ENCODE peak calls at places on chromosomes 16 and 17, in nine cellular contexts. One of them, this sample, is unnamed. For H3K4me1, the result is how much of the 10 kb centered on the place peaks cover.

GRCh38 chr17:80866050-80866793 is 125.4 kb upstream of the CHMP6 start:
- DNase-seq in IMR-90: peak
- DNase-seq in heart left ventricle: peak
- DNase-seq in A549: peak
- DNase-seq in heart right ventricle: peak
- DNase-seq in esophagus squamous epithelium: no peak
- DNase-seq in body of pancreas: peak
- DNase-seq in PC-3: peak
- DNase-seq in CD8-positive, alpha-beta T cell: peak
- DNase-seq in this sample: peak

GRCh38 chr17:40175928-40176327 is 1.3 kb upstream of the RAPGEFL1 start:
- DNase-seq in heart left ventricle: no peak
- DNase-seq in PC-3: no peak
- DNase-seq in body of pancreas: no peak
- DNase-seq in CD8-positive, alpha-beta T cell: no peak
- DNase-seq in esophagus squamous epithelium: no peak
- DNase-seq in heart right ventricle: no peak
- DNase-seq in IMR-90: no peak
- DNase-seq in A549: no peak
- DNase-seq in this sample: no peak

GRCh38 chr17:76353004-76353598 is 615 bp downstream of the PRPSAP1 start:
- DNase-seq in heart left ventricle: peak
- DNase-seq in esophagus squamous epithelium: no peak
- DNase-seq in CD8-positive, alpha-beta T cell: peak
- DNase-seq in heart right ventricle: peak
- DNase-seq in A549: peak
- DNase-seq in IMR-90: no peak
- DNase-seq in body of pancreas: peak
- DNase-seq in PC-3: no peak
- DNase-seq in this sample: peak

GRCh38 chr17:37527249-37527851 is 37.7 kb downstream of the DUSP14 start:
- DNase-seq in A549: peak
- DNase-seq in IMR-90: peak
- DNase-seq in body of pancreas: no peak
- DNase-seq in esophagus squamous epithelium: no peak
- DNase-seq in heart right ventricle: no peak
- DNase-seq in heart left ventricle: no peak
- DNase-seq in CD8-positive, alpha-beta T cell: peak
- DNase-seq in PC-3: peak
- DNase-seq in this sample: peak

GRCh38 chr17:27565874-27566672 is 64.9 kb upstream of the LGALS9 start:
- DNase-seq in PC-3: no peak
- DNase-seq in CD8-positive, alpha-beta T cell: no peak
- DNase-seq in esophagus squamous epithelium: no peak
- DNase-seq in body of pancreas: no peak
- DNase-seq in heart left ventricle: no peak
- DNase-seq in heart right ventricle: no peak
- DNase-seq in A549: no peak
- DNase-seq in IMR-90: peak
- DNase-seq in this sample: no peak

GRCh38 chr17:74892013-74892841 is 1.2 kb downstream of the FADS6 start:
- DNase-seq in heart right ventricle: no peak
- DNase-seq in body of pancreas: peak
- DNase-seq in heart left ventricle: no peak
- DNase-seq in PC-3: no peak
- DNase-seq in CD8-positive, alpha-beta T cell: no peak
- DNase-seq in A549: no peak
- DNase-seq in IMR-90: no peak
- DNase-seq in esophagus squamous epithelium: no peak
- DNase-seq in this sample: no peak

GRCh38 chr17:68020451-68020779 is 15.1 kb upstream of the KPNA2 start:
- DNase-seq in PC-3: no peak
- DNase-seq in heart right ventricle: no peak
- DNase-seq in body of pancreas: no peak
- DNase-seq in esophagus squamous epithelium: no peak
- DNase-seq in A549: no peak
- DNase-seq in CD8-positive, alpha-beta T cell: no peak
- DNase-seq in heart left ventricle: no peak
- DNase-seq in IMR-90: no peak
- DNase-seq in this sample: no peak

GRCh38 chr17:38733315-38734234 is 3.4 kb downstream of the CISD3 start:
- DNase-seq in CD8-positive, alpha-beta T cell: peak
- DNase-seq in A549: peak
- DNase-seq in heart left ventricle: no peak
- DNase-seq in IMR-90: no peak
- DNase-seq in body of pancreas: peak
- DNase-seq in heart right ventricle: no peak
- DNase-seq in PC-3: peak
- DNase-seq in esophagus squamous epithelium: no peak
- DNase-seq in this sample: no peak

GRCh38 chr17:49548051-49548505 is 27.6 kb upstream of the NXPH3 start:
- DNase-seq in esophagus squamous epithelium: no peak
- DNase-seq in body of pancreas: no peak
- DNase-seq in A549: no peak
- DNase-seq in CD8-positive, alpha-beta T cell: no peak
- DNase-seq in PC-3: no peak
- DNase-seq in heart left ventricle: peak
- DNase-seq in heart right ventricle: peak
- DNase-seq in IMR-90: no peak
- DNase-seq in this sample: no peak

GRCh38 chr17:67139784-67140665 is 95.7 kb downstream of the CACNG1 start:
- DNase-seq in esophagus squamous epithelium: no peak
- DNase-seq in A549: no peak
- DNase-seq in body of pancreas: peak
- DNase-seq in CD8-positive, alpha-beta T cell: no peak
- DNase-seq in IMR-90: peak
- DNase-seq in heart right ventricle: no peak
- DNase-seq in PC-3: peak
- DNase-seq in heart left ventricle: no peak
- DNase-seq in this sample: no peak

GRCh38 chr16:75065149-75065807 is 51.3 kb downstream of the LDHD start:
- DNase-seq in esophagus squamous epithelium: no peak
- DNase-seq in heart right ventricle: no peak
- DNase-seq in A549: no peak
- DNase-seq in CD8-positive, alpha-beta T cell: peak
- DNase-seq in IMR-90: no peak
- DNase-seq in PC-3: peak
- DNase-seq in heart left ventricle: no peak
- DNase-seq in body of pancreas: no peak
- DNase-seq in this sample: peak

GRCh38 chr16:22296225-22297113 is 740 bp upstream of the POLR3E start:
- DNase-seq in heart left ventricle: no peak
- DNase-seq in A549: no peak
- DNase-seq in body of pancreas: peak
- DNase-seq in heart right ventricle: no peak
- DNase-seq in PC-3: no peak
- DNase-seq in IMR-90: no peak
- DNase-seq in CD8-positive, alpha-beta T cell: no peak
- DNase-seq in esophagus squamous epithelium: no peak
- DNase-seq in this sample: no peak

GRCh38 chr16:71214771-71215381 is 15.6 kb downstream of the HYDIN start:
- DNase-seq in esophagus squamous epithelium: no peak
- DNase-seq in PC-3: peak
- DNase-seq in IMR-90: no peak
- DNase-seq in heart right ventricle: no peak
- DNase-seq in heart left ventricle: no peak
- DNase-seq in A549: no peak
- DNase-seq in CD8-positive, alpha-beta T cell: no peak
- DNase-seq in body of pancreas: no peak
- DNase-seq in this sample: no peak

GRCh38 chr17:1714980-1715802 is 5.0 kb upstream of the TLCD2 start:
- DNase-seq in CD8-positive, alpha-beta T cell: peak
- DNase-seq in body of pancreas: peak
- DNase-seq in A549: peak
- DNase-seq in heart right ventricle: peak
- DNase-seq in PC-3: peak
- DNase-seq in heart left ventricle: peak
- DNase-seq in esophagus squamous epithelium: no peak
- DNase-seq in IMR-90: peak
- DNase-seq in this sample: peak

GRCh38 chr16:50821586-50821985 is 79.7 kb downstream of the CYLD start:
- DNase-seq in heart left ventricle: no peak
- DNase-seq in heart right ventricle: no peak
- DNase-seq in A549: no peak
- DNase-seq in PC-3: peak
- DNase-seq in esophagus squamous epithelium: no peak
- DNase-seq in CD8-positive, alpha-beta T cell: no peak
- DNase-seq in IMR-90: peak
- DNase-seq in body of pancreas: no peak
- DNase-seq in this sample: no peak

GRCh38 chr17:30554839-30555751 is 77.9 kb downstream of the GOSR1 start:
- DNase-seq in IMR-90: peak
- DNase-seq in esophagus squamous epithelium: no peak
- DNase-seq in heart left ventricle: no peak
- DNase-seq in PC-3: peak
- DNase-seq in body of pancreas: no peak
- DNase-seq in heart right ventricle: no peak
- DNase-seq in A549: no peak
- DNase-seq in CD8-positive, alpha-beta T cell: no peak
- DNase-seq in this sample: no peak

GRCh38 chr17:30550512-30551273 is 73.5 kb downstream of the GOSR1 start:
- DNase-seq in esophagus squamous epithelium: no peak
- DNase-seq in IMR-90: peak
- DNase-seq in heart right ventricle: no peak
- DNase-seq in body of pancreas: no peak
- DNase-seq in PC-3: peak
- DNase-seq in A549: no peak
- DNase-seq in heart left ventricle: no peak
- DNase-seq in CD8-positive, alpha-beta T cell: no peak
- DNase-seq in this sample: no peak

GRCh38 chr17:30551666-30552339 is 74.6 kb downstream of the GOSR1 start:
- DNase-seq in IMR-90: no peak
- DNase-seq in heart right ventricle: no peak
- DNase-seq in body of pancreas: no peak
- DNase-seq in A549: no peak
- DNase-seq in PC-3: no peak
- DNase-seq in CD8-positive, alpha-beta T cell: no peak
- DNase-seq in heart left ventricle: no peak
- DNase-seq in esophagus squamous epithelium: no peak
- DNase-seq in this sample: no peak

GRCh38 chr17:30555942-30556341 is 78.7 kb downstream of the GOSR1 start:
- DNase-seq in heart right ventricle: no peak
- DNase-seq in PC-3: no peak
- DNase-seq in CD8-positive, alpha-beta T cell: no peak
- DNase-seq in A549: no peak
- DNase-seq in esophagus squamous epithelium: no peak
- DNase-seq in heart left ventricle: no peak
- DNase-seq in IMR-90: no peak
- DNase-seq in body of pancreas: no peak
- DNase-seq in this sample: no peak

GRCh38 chr17:30552994-30553565 is 75.9 kb downstream of the GOSR1 start:
- DNase-seq in A549: no peak
- DNase-seq in CD8-positive, alpha-beta T cell: no peak
- DNase-seq in body of pancreas: no peak
- DNase-seq in heart right ventricle: no peak
- DNase-seq in IMR-90: no peak
- DNase-seq in heart left ventricle: no peak
- DNase-seq in PC-3: no peak
- DNase-seq in esophagus squamous epithelium: no peak
- DNase-seq in this sample: no peak
- H3K4me1 ChIP-seq in A549: under half
- H3K4me1 ChIP-seq in CD8-positive, alpha-beta T cell: under half
- H3K4me1 ChIP-seq in body of pancreas: under half
- H3K4me1 ChIP-seq in heart right ventricle: under half
- H3K4me1 ChIP-seq in IMR-90: under half
- H3K4me1 ChIP-seq in heart left ventricle: under half
- H3K4me1 ChIP-seq in PC-3: under half
- H3K4me1 ChIP-seq in esophagus squamous epithelium: under half
- H3K4me1 ChIP-seq in this sample: under half

DNA sequence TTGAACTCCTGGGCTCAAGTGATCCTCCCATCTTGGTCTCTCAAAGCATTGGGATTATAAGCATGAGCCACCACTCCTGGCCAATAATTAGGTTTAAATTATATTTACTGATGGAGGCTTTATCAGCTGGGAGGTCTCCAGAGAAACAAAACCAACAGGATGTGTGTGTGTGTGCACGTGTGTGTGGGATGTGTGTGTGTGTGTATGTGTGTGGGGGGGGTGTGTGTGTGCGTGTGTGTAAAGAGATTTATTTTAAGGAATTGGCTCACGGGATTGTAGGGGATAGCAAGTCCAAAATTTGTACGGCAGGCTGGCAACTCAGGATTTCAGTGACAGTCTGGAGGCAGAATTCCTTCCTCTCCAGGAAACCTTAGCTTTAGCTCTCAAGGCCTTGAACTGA is 4.6 kb downstream of the MMP25 start:
- DNase-seq in IMR-90: no peak
- DNase-seq in body of pancreas: no peak
- DNase-seq in esophagus squamous epithelium: no peak
- DNase-seq in PC-3: no peak
- DNase-seq in CD8-positive, alpha-beta T cell: no peak
- DNase-seq in heart left ventricle: no peak
- DNase-seq in A549: no peak
- DNase-seq in heart right ventricle: no peak
- DNase-seq in this sample: no peak
- H3K4me1 ChIP-seq in IMR-90: under half
- H3K4me1 ChIP-seq in body of pancreas: under half
- H3K4me1 ChIP-seq in esophagus squamous epithelium: under half
- H3K4me1 ChIP-seq in PC-3: under half
- H3K4me1 ChIP-seq in CD8-positive, alpha-beta T cell: under half
- H3K4me1 ChIP-seq in heart left ventricle: under half
- H3K4me1 ChIP-seq in A549: under half
- H3K4me1 ChIP-seq in heart right ventricle: under half
- H3K4me1 ChIP-seq in this sample: under half

GRCh38 chr16:20944861-20945390 is 44.4 kb downstream of the LYRM1 start:
- DNase-seq in esophagus squamous epithelium: no peak
- DNase-seq in body of pancreas: no peak
- DNase-seq in heart right ventricle: no peak
- DNase-seq in heart left ventricle: no peak
- DNase-seq in PC-3: peak
- DNase-seq in IMR-90: peak
- DNase-seq in CD8-positive, alpha-beta T cell: no peak
- DNase-seq in A549: no peak
- DNase-seq in this sample: no peak
- H3K4me1 ChIP-seq in esophagus squamous epithelium: under half
- H3K4me1 ChIP-seq in body of pancreas: under half
- H3K4me1 ChIP-seq in heart right ventricle: under half
- H3K4me1 ChIP-seq in heart left ventricle: under half
- H3K4me1 ChIP-seq in PC-3: under half
- H3K4me1 ChIP-seq in IMR-90: under half
- H3K4me1 ChIP-seq in CD8-positive, alpha-beta T cell: under half
- H3K4me1 ChIP-seq in A549: under half
- H3K4me1 ChIP-seq in this sample: under half

DNA sequence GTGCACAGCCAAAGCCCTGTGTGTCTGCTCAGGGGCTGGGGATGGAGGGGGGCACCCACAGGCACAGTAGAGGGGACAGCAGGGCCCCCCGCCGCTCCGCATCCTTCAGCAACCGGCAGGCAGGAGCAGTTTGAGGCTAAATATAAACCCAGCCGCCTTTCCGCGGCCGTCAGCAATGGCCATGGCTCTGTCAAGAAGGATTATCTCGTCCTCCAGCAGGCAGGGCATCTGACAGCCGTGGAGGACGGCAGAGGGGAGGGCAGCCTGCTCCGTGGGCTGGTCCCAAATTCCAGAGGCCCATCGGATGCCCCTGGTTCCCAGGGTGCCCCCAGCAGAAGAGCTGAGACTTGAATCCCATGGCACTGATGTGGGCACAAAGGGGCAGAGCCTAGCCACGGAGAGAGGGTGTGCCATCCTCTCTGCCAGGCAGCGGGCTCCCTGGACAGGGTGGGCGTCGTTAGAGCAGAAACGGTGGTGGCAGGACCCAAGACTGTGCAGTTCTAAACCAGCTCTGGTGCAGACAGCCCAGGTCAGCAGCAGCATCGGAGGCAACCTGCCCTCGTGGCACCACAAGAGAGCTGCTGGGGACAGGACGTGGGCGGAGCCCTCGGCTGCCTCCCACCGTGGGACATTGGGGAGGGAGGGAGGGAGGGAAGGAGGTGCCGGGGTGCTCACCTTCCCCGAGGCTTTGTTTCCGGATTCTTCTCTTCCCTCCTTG is 198.8 kb upstream of the CIBAR2 start:
- DNase-seq in A549: no peak
- DNase-seq in PC-3: no peak
- DNase-seq in esophagus squamous epithelium: no peak
- DNase-seq in CD8-positive, alpha-beta T cell: peak
- DNase-seq in heart right ventricle: no peak
- DNase-seq in heart left ventricle: peak
- DNase-seq in body of pancreas: no peak
- DNase-seq in IMR-90: no peak
- DNase-seq in this sample: no peak
- H3K4me1 ChIP-seq in A549: under half
- H3K4me1 ChIP-seq in PC-3: under half
- H3K4me1 ChIP-seq in esophagus squamous epithelium: under half
- H3K4me1 ChIP-seq in CD8-positive, alpha-beta T cell: half or more
- H3K4me1 ChIP-seq in heart right ventricle: half or more
- H3K4me1 ChIP-seq in heart left ventricle: half or more
- H3K4me1 ChIP-seq in body of pancreas: under half
- H3K4me1 ChIP-seq in IMR-90: under half
- H3K4me1 ChIP-seq in this sample: under half

This sample was measured in colonic mucosa.